ENCODE peak calls at places on chromosomes 2 and 18, in four cellular contexts. W is lower leg skin, N is astrocyte of the cerebellum, A is cardiac muscle cell. H is an unnamed sample.
A peak's percentile ranks its signal among the peaks of the same experiment; 100 is the strongest.

GRCh38 chr2:219766658-219767057 is 139.2 kb downstream of the SLC4A3 start:
- DNase-seq in W (no peak), N (no peak), A (no peak), H (no peak)

GRCh38 chr2:74736589-74736988 is 82.5 kb downstream of the SEMA4F start:
- DNase-seq in W (no peak), N (no peak), A (no peak), H (no peak)

GRCh38 chr2:72745679-72746368 is 80.0 kb downstream of the EXOC6B start:
- DNase-seq in W (no peak), N (peak; percentile 62), A (peak; percentile 87), H (no peak)

GRCh38 chr2:98710709-98711108 is 20.2 kb downstream of the MGAT4A start:
- DNase-seq in W (no peak), N (no peak), A (no peak), H (no peak)

GRCh38 chr18:12293831-12294230 is 14.2 kb upstream of the TUBB6 start:
- DNase-seq in W (no peak), N (no peak), A (no peak), H (no peak)

GRCh38 chr2:10222-10875 is 36.0 kb downstream of the FAM110C start:
- DNase-seq in W (peak; percentile 28), N (no peak), A (peak; percentile 3), H (no peak)

GRCh38 chr18:23276456-23276855 is 141.2 kb downstream of the CABLES1 start:
- DNase-seq in W (no peak), N (no peak), A (no peak), H (no peak)

GRCh38 chr2:179179719-179180118 is 84.9 kb downstream of the SESTD1 start:
- DNase-seq in W (no peak), N (no peak), A (no peak), H (no peak)

GRCh38 chr2:238761802-238762373 is 86.0 kb upstream of the TWIST2 start:
- DNase-seq in W (no peak), N (no peak), A (peak; percentile 46), H (no peak)

GRCh38 chr2:74836675-74837401 is 2.9 kb downstream of the HK2 start:
- DNase-seq in W (no peak), N (no peak), A (no peak), H (no peak)

GRCh38 chr18:68177807-68178702 is 536.9 kb downstream of the TMX3 start:
- DNase-seq in W (no peak), N (peak; percentile 98), A (peak; percentile 93), H (no peak)

GRCh38 chr2:222939208-222939846 is 78.5 kb downstream of the ACSL3 start:
- DNase-seq in W (no peak), N (no peak), A (peak; percentile 80), H (no peak)

GRCh38 chr2:70123051-70123828 is 36.0 kb downstream of the PCBP1 start:
- DNase-seq in W (peak; percentile 75), N (no peak), A (peak; percentile 84), H (no peak)

GRCh38 chr18:23814977-23815614 is 125.8 kb downstream of the LAMA3 start:
- DNase-seq in W (no peak), N (no peak), A (no peak), H (no peak)

GRCh38 chr2:206079699-206080465 is 6.1 kb downstream of the INO80D start:
- DNase-seq in W (no peak), N (no peak), A (no peak), H (no peak)

GRCh38 chr2:206084468-206084869 is 1.5 kb downstream of the INO80D start:
- DNase-seq in W (peak; percentile 75), N (peak; percentile 19), A (peak; percentile 71), H (no peak)

GRCh38 chr2:206080927-206081326 is 5.0 kb downstream of the INO80D start:
- DNase-seq in W (no peak), N (no peak), A (no peak), H (no peak)

GRCh38 chr2:206083602-206084467 is 2.1 kb downstream of the INO80D start:
- DNase-seq in W (no peak), N (no peak), A (peak; percentile 7), H (no peak)

GRCh38 chr2:206082298-206082843 is 3.6 kb downstream of the INO80D start:
- DNase-seq in W (no peak), N (no peak), A (no peak), H (no peak)
- H3K4me3 ChIP-seq in W (no peak overlapping the region), N (no peak overlapping the region), A (no peak overlapping the region), H (no peak overlapping the region)

DNA sequence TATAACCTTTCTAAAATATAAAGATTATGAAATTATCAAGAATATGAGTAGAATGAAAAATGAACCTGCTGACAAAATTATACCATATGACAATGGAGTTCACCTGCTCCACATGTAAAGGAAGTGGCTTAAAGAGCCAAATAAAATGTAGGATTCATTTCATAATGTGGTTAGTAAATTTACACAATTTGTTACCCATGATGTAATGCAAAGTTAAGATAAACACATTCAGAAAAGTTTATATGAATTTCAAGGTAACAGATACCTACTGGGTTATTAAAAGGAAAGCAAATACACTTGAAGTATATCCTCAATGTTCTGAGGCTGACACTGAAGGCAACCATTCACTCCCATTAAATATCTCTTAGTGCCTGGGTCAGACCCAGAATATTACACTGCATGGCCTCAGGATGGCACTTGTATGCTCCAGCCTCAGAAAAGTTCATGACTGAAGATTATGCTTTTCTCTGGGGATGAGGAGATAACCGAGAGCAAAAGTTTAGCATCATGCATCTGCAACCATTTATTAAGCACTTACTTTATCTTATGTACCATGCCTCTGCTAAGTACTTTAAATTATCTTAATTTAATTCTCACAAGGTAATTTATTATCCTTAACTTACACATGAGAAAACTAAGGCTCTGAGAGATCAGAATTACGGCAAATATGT is 6.2 kb downstream of the STRN start:
- DNase-seq in W (no peak), N (no peak), A (no peak), H (no peak)
- TF ChIP-seq CTCF in W (no peak), N (no peak), A (no peak), H (no peak)

GRCh38 chr2:150468350-150468960 is 19.0 kb downstream of the RND3 start:
- DNase-seq in W (no peak), N (no peak), A (no peak), H (no peak)
- H3K4me3 ChIP-seq in W (no peak overlapping the region), N (no peak overlapping the region), A (no peak overlapping the region), H (no peak overlapping the region)

GRCh38 chr2:240640939-240641338 is 15.7 kb downstream of the GPR35 start:
- DNase-seq in W (no peak), N (no peak), A (peak; percentile 39), H (no peak)
- TF ChIP-seq CTCF in W (no peak), N (peak; percentile 19), A (peak; percentile 37), H (no peak)

H was measured in vagina.